ENCODE peak calls at places on chromosomes 5 and 9, in four cellular contexts. A is heart left ventricle, Q is kidney, C is caudate nucleus. K is an unnamed sample.

GRCh38 chr5:127875235-127876021 is 172.2 kb downstream of the CCDC192 start:
- DNase-seq in A (peak), Q (peak), C (no peak), K (peak)

GRCh38 chr9:76136986-76137385 is 246.5 kb downstream of the PCSK5 start:
- DNase-seq in A (no peak), Q (no peak), C (no peak), K (no peak)

GRCh38 chr5:27124590-27124989 is 86.2 kb upstream of the CDH9 start:
- DNase-seq in A (no peak), Q (no peak), C (no peak), K (no peak)

GRCh38 chr5:77235881-77236560 is 25.5 kb downstream of the PDE8B start:
- DNase-seq in A (no peak), Q (no peak), C (no peak), K (no peak)

GRCh38 chr5:90876366-90876765 is 317.8 kb downstream of the ADGRV1 start:
- DNase-seq in A (no peak), Q (no peak), C (no peak), K (no peak)

GRCh38 chr9:93041108-93041802 is 17.2 kb upstream of the SUSD3 start:
- DNase-seq in A (no peak), Q (no peak), C (no peak), K (no peak)

GRCh38 chr9:110714314-110714713 is 45.7 kb downstream of the MUSK start:
- DNase-seq in A (no peak), Q (no peak), C (no peak), K (no peak)

GRCh38 chr5:4879693-4880303 is 260.3 kb upstream of the ADAMTS16 start:
- DNase-seq in A (peak), Q (peak), C (no peak), K (peak)

GRCh38 chr9:35862328-35862727 is 7.9 kb downstream of the OR13J1 start:
- DNase-seq in A (no peak), Q (no peak), C (no peak), K (no peak)

GRCh38 chr9:126109575-126109974 is 217.1 kb upstream of the MVB12B start:
- DNase-seq in A (no peak), Q (peak), C (no peak), K (no peak)

GRCh38 chr5:132496631-132497487 is 6.3 kb upstream of the IRF1 start:
- DNase-seq in A (peak), Q (peak), C (no peak), K (peak)

GRCh38 chr5:133041910-133042309 is 9.9 kb upstream of the HSPA4 start:
- DNase-seq in A (no peak), Q (no peak), C (no peak), K (no peak)

GRCh38 chr5:116754556-116754955 is 179.9 kb upstream of the SEMA6A start:
- DNase-seq in A (no peak), Q (no peak), C (no peak), K (no peak)

GRCh38 chr9:17810728-17811634 is 232.1 kb downstream of the SH3GL2 start:
- DNase-seq in A (peak), Q (no peak), C (no peak), K (peak)

GRCh38 chr9:127629468-127630081 is 17.5 kb downstream of the STXBP1 start:
- DNase-seq in A (no peak), Q (no peak), C (no peak), K (no peak)

GRCh38 chr5:100423330-100423729 is 111.8 kb upstream of the FAM174A start:
- DNase-seq in A (no peak), Q (no peak), C (no peak), K (no peak)

GRCh38 chr5:1745190-1745805 is 54.3 kb downstream of the MRPL36 start:
- DNase-seq in A (no peak), Q (peak), C (no peak), K (no peak)

GRCh38 chr9:116209406-116210116 is 56.0 kb downstream of the PAPPA start:
- DNase-seq in A (no peak), Q (no peak), C (no peak), K (no peak)

GRCh38 chr5:84260939-84261338 is 123.7 kb downstream of the EDIL3 start:
- DNase-seq in A (no peak), Q (no peak), C (no peak), K (no peak)

GRCh38 chr9:81431662-81432061 is 257.7 kb downstream of the TLE1 start:
- DNase-seq in A (no peak), Q (no peak), C (no peak), K (no peak)

GRCh38 chr9:118318770-118319443 is 614.7 kb downstream of the TLR4 start:
- DNase-seq in A (peak), Q (peak), C (no peak), K (no peak)

GRCh38 chr5:22431406-22431805 is 421.7 kb downstream of the CDH12 start:
- DNase-seq in A (no peak), Q (no peak), C (no peak), K (no peak)

GRCh38 chr5:14714706-14715105 is 50.2 kb downstream of the OTULIN start:
- DNase-seq in A (no peak), Q (no peak), C (no peak), K (no peak)

GRCh38 chr9:77507212-77507961 is 140.7 kb downstream of the GNA14 start:
- DNase-seq in A (no peak), Q (no peak), C (no peak), K (no peak)

GRCh38 chr9:78261403-78262001 is 25.6 kb downstream of the CEP78 start:
- DNase-seq in A (no peak), Q (no peak), C (no peak), K (no peak)

GRCh38 chr9:110797611-110798010 is 129.0 kb downstream of the MUSK start:
- DNase-seq in A (no peak), Q (no peak), C (no peak), K (no peak)

GRCh38 chr9:137174722-137175293 is 3.0 kb upstream of the TMEM210 start:
- DNase-seq in A (no peak), Q (no peak), C (no peak), K (no peak)

GRCh38 chr5:147303976-147304375 is 69.2 kb downstream of the STK32A start:
- DNase-seq in A (no peak), Q (no peak), C (no peak), K (no peak)

GRCh38 chr9:105413486-105414068 is 34.3 kb upstream of the FSD1L start:
- DNase-seq in A (no peak), Q (no peak), C (no peak), K (peak)

GRCh38 chr9:37443566-37443965 is 21.1 kb downstream of the GRHPR start:
- DNase-seq in A (no peak), Q (no peak), C (no peak), K (no peak)

GRCh38 chr9:88746029-88746743 is 211.2 kb downstream of the NXNL2 start:
- DNase-seq in A (peak), Q (peak), C (no peak), K (no peak)

DNA sequence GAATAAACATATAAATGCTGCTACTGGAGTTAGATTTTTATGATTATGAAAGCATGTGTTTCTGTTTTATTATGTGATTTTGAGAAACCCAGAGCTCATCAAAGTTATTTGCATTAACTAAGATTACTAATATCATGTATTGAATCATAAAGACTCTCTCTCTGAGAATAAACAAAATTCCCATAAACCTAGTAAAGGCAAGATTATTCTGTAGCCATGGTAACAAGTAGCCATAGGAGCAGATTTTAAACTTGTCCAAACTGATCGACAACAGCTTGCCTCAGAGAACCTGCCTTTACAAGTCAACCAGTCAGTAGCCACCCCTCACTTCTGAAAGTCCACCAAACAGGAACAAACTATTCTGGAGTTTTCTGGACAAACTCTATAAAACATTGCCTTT is 196.8 kb downstream of the DRD1 start:
- DNase-seq in A (no peak), Q (no peak), C (no peak), K (no peak)
- H3K27ac ChIP-seq in A (no peak), Q (no peak), C (no peak), K (no peak)

GRCh38 chr5:39422036-39422606 is 2.7 kb downstream of the DAB2 start:
- DNase-seq in A (no peak), Q (no peak), C (no peak), K (no peak)

GRCh38 chr5:39423331-39423751 is 1.4 kb downstream of the DAB2 start:
- DNase-seq in A (peak), Q (no peak), C (no peak), K (no peak)

GRCh38 chr5:39424751-39425524 is at the start of gene DAB2:
- DNase-seq in A (peak), Q (peak), C (peak), K (peak)

GRCh38 chr5:39420482-39421145 is 4.2 kb downstream of the DAB2 start:
- DNase-seq in A (peak), Q (peak), C (no peak), K (no peak)

GRCh38 chr5:39422886-39423285 is 1.9 kb downstream of the DAB2 start:
- DNase-seq in A (no peak), Q (no peak), C (no peak), K (no peak)
- H3K27ac ChIP-seq in A (peak), Q (peak), C (no peak), K (no peak)

DNA sequence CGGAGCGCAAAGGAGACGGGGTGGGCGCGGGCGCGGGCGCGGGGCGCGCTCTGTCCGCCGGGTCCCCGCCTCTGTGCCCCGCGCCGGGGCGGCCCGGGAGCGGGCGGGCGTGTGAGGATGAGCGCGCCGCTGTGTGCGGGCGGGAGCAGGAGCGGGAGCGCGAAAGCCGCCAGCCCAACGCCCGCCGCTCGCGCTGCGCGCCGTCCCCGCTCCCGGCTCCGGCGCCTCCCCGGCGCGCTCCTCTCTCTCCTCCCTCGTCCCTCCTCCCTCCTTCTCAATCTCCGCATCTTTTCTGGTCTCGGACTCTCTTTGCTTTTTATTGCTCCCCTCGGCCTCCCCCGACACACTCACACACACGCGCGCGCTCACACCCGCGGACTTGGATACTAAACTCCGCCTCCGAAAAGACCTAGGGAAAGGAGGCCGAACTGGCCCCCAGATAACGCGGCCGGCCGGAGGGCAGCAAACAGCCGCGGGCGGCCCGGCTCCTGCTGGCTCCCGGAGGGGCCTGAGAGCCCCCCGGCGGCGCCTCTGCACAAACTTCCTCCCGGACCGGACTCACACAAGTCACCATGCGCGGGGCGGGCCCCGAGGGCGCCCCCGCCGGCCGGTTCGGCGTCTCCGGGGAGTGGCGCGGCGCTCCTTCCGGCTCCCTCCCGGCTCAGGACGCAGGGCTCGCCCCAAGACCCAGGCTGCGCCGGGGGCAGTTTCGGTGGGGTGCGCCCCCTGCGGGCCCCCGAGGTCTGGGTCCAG is at the start of gene FIBCD1:
- DNase-seq in A (no peak), Q (peak), C (no peak), K (no peak)
- H3K27ac ChIP-seq in A (no peak), Q (no peak), C (no peak), K (no peak)

DNA sequence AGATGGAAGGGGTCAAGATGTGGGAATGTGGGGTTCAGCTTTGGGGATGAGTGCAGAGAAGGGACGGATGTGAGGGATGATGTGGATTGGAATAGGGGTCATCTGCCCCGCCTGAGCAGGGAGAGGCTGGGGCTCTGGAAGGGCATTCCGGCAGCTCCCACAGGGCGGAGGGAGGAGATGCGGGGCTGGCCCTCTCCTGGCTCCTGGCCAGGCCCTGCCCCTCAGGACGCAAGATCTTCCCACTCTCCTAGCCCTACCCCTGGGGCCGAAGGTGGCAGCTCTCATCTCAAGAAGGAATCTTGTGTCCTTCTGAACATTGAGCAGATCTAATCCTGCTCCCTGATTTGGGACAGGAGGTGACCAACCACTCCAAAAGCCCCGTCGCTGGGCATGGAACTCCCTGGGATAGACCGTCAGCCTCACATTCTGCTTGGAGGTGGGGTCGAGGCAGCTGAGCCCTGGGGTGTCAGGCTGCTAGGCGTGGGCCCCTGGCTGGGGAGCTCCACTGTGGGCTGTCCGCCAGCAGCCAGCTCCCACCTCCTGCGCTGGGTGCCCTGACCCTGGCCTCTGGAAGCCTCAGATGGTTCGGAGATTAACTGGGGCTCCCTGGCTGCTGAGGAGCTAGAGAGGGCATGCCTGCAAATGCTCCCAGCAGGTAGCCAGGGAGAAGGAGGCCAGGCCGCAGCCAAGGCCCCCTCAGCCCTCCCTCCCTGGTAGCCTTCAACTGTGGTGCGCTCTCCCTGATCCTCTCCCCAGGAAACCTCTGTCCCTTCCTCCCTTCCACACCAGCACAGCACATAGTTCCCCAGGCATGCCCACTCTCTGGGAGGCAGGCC is 125.3 kb downstream of the ZNF354C start:
- DNase-seq in A (no peak), Q (peak), C (no peak), K (no peak)
- H3K27ac ChIP-seq in A (no peak), Q (no peak), C (no peak), K (no peak)

DNA sequence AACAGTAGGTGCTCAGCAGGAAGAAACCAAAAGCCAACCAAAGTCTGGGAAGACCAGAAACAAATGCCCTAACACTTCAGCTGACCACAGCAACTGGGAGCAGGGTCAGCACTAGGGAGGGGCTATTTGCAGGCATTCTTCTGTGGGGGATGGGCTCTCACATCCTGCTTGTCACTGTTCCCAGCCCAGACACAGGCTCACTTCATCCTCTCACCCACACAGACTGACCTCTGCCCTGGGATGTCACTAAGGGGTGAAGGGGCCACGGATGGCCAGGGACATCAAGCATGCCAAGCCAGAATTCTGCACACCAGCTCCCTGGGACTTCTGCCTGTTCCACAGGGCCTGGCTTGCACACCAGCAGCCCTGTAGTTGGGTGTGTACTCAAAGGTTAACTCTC is 28.7 kb downstream of the GFRA3 start:
- DNase-seq in A (no peak), Q (no peak), C (no peak), K (no peak)
- H3K27ac ChIP-seq in A (no peak), Q (no peak), C (no peak), K (no peak)

GRCh38 chr5:81400375-81400774 is 6.4 kb upstream of the ACOT12 start:
- DNase-seq in A (no peak), Q (no peak), C (no peak), K (no peak)
- H3K27ac ChIP-seq in A (no peak), Q (no peak), C (no peak), K (no peak)